ENCODE peak calls at places on chromosomes 12 and 14, in eight cellular contexts. E is gastrocnemius medialis, K is fibroblast of pulmonary artery, Y is neural crest cell, B is lower lobe of right lung, C is skeletal muscle cell, V is NCI-H1436, P is AG09319. M is an unnamed sample.

GRCh38 chr14:35927727-35928126 is 101.6 kb downstream of the BRMS1L start:
- DNase-seq in E (no peak), K (no peak), Y (no peak), B (no peak), C (no peak), V (no peak), P (no peak), M (no peak)

GRCh38 chr14:92495041-92495440 is 18.5 kb upstream of the RIN3 start:
- DNase-seq in E (no peak), K (peak; percentile 60), Y (no peak), B (no peak), C (peak; percentile 63), V (no peak), P (no peak), M (peak; percentile 72)

GRCh38 chr12:52637299-52637698 is 14.7 kb downstream of the KRT2 start:
- DNase-seq in E (no peak), K (no peak), Y (no peak), B (no peak), C (no peak), V (no peak), P (no peak), M (no peak)

GRCh38 chr14:88248606-88249005 is 74.5 kb downstream of the KCNK10 start:
- DNase-seq in E (no peak), K (peak; percentile 79), Y (no peak), B (no peak), C (no peak), V (no peak), P (no peak), M (peak; percentile 2)

GRCh38 chr14:75697371-75697770 is 36.3 kb downstream of the TTLL5 start:
- DNase-seq in E (no peak), K (no peak), Y (no peak), B (no peak), C (no peak), V (no peak), P (no peak), M (no peak)

GRCh38 chr14:47278233-47278842 is 397.1 kb downstream of the MDGA2 start:
- DNase-seq in E (no peak), K (peak; percentile 36), Y (peak; percentile 66), B (no peak), C (no peak), V (peak; percentile 20), P (no peak), M (no peak)

GRCh38 chr14:95265106-95266094 is 54.3 kb downstream of the CLMN start:
- DNase-seq in E (peak; percentile 12), K (peak; percentile 97), Y (no peak), B (no peak), C (peak; percentile 96), V (peak; percentile 56), P (peak; percentile 14), M (peak; percentile 98)

GRCh38 chr12:7542813-7543212 is 39.2 kb upstream of the CD163 start:
- DNase-seq in E (no peak), K (peak; percentile 4), Y (no peak), B (no peak), C (peak; percentile 77), V (no peak), P (peak; percentile 10), M (no peak)

GRCh38 chr14:105143451-105144230 is 24.9 kb downstream of the JAG2 start:
- DNase-seq in E (no peak), K (no peak), Y (no peak), B (peak; percentile 41), C (no peak), V (no peak), P (no peak), M (no peak)

GRCh38 chr14:104135121-104135903 is 3.1 kb upstream of the KIF26A start:
- DNase-seq in E (no peak), K (peak; percentile 4), Y (peak; percentile 55), B (peak; percentile 42), C (no peak), V (no peak), P (no peak), M (no peak)

GRCh38 chr12:123469978-123470377 is 12.0 kb downstream of the SNRNP35 start:
- DNase-seq in E (no peak), K (no peak), Y (no peak), B (no peak), C (no peak), V (no peak), P (no peak), M (no peak)

GRCh38 chr12:116969615-116970575 is 59.1 kb downstream of the FBXW8 start:
- DNase-seq in E (no peak), K (peak; percentile 24), Y (peak; percentile 3), B (peak; percentile 46), C (no peak), V (no peak), P (peak; percentile 25), M (no peak)

GRCh38 chr14:37122288-37122687 is 50.1 kb downstream of the SLC25A21 start:
- DNase-seq in E (no peak), K (peak; percentile 60), Y (no peak), B (no peak), C (peak; percentile 36), V (no peak), P (no peak), M (peak; percentile 80)

GRCh38 chr12:53133722-53134121 is 30.4 kb downstream of the SOAT2 start:
- DNase-seq in E (no peak), K (no peak), Y (no peak), B (no peak), C (no peak), V (no peak), P (no peak), M (no peak)

GRCh38 chr14:72657214-72657921 is 236.5 kb downstream of the DPF3 start:
- DNase-seq in E (no peak), K (no peak), Y (no peak), B (no peak), C (no peak), V (no peak), P (no peak), M (no peak)

GRCh38 chr12:111557271-111558106 is 41.6 kb downstream of the ATXN2 start:
- DNase-seq in E (no peak), K (peak; percentile 49), Y (no peak), B (no peak), C (no peak), V (no peak), P (no peak), M (peak; percentile 40)

GRCh38 chr12:3252416-3252815 is 175.2 kb downstream of the TSPAN9 start:
- DNase-seq in E (peak; percentile 95), K (peak; percentile 63), Y (no peak), B (peak; percentile 60), C (peak; percentile 54), V (no peak), P (peak; percentile 19), M (no peak)

GRCh38 chr12:94831081-94831747 is 172.3 kb downstream of the NDUFA12 start:
- DNase-seq in E (no peak), K (no peak), Y (no peak), B (no peak), C (no peak), V (no peak), P (no peak), M (no peak)

GRCh38 chr12:82672811-82673495 is 13.8 kb upstream of the TMTC2 start:
- DNase-seq in E (no peak), K (peak; percentile 66), Y (no peak), B (no peak), C (no peak), V (no peak), P (no peak), M (no peak)